ENCODE peak calls at places on chromosomes 3 and 15, in nine cellular contexts. S is iPS DF 6.9, E is psoas muscle, P is BE2C, J is Peyer's patch, D is lower lobe of right lung, X is thoracic aorta, N is left lung, C is right cardiac atrium. A is an unnamed sample.

GRCh38 chr15:40894689-40895308 is 549 bp downstream of the VPS18 start:
- DNase-seq in N (peak; percentile 56), C (peak; percentile 77), J (peak; percentile 53), P (peak; percentile 77), X (no peak), D (peak; percentile 71), S (no peak), E (peak; percentile 69), A (peak; percentile 59)

GRCh38 chr15:92521624-92522008 is 127.9 kb downstream of the ST8SIA2 start:
- DNase-seq in D (peak; percentile 52), J (peak; percentile 30), E (peak; percentile 78), S (peak; percentile 60), X (peak; percentile 50), C (peak; percentile 84), P (peak; percentile 80), N (peak; percentile 60), A (peak; percentile 29)

GRCh38 chr15:100880139-100880896 is 687 bp downstream of the ALDH1A3 start:
- DNase-seq in D (no peak), E (no peak), X (no peak), J (no peak), S (no peak), P (no peak), C (no peak), N (no peak), A (no peak)

GRCh38 chr15:41798607-41799487 is 24.6 kb downstream of the MAPKBP1 start:
- DNase-seq in C (no peak), S (no peak), D (no peak), N (no peak), J (no peak), X (no peak), P (no peak), E (no peak), A (no peak)

GRCh38 chr3:65930650-65931049 is 108.1 kb downstream of the MAGI1 start:
- DNase-seq in P (no peak), D (no peak), N (no peak), S (no peak), E (no peak), J (no peak), C (no peak), X (no peak), A (no peak)

GRCh38 chr15:75842722-75843617 is at the start of gene UBE2Q2:
- DNase-seq in X (no peak), E (peak; percentile 87), P (peak; percentile 84), D (peak; percentile 81), C (peak; percentile 94), N (peak; percentile 77), J (peak; percentile 73), S (no peak), A (peak; percentile 67)

GRCh38 chr3:56879453-56880224 is 77.9 kb upstream of the ARHGEF3 start:
- DNase-seq in C (no peak), N (no peak), J (no peak), E (no peak), D (no peak), X (no peak), S (no peak), P (no peak), A (no peak)

GRCh38 chr3:98954806-98955205 is 53.3 kb upstream of the DCBLD2 start:
- DNase-seq in P (no peak), D (no peak), X (no peak), N (no peak), S (no peak), E (no peak), J (no peak), C (no peak), A (no peak)

GRCh38 chr3:150599611-150600297 is 3.4 kb upstream of the SELENOT start:
- DNase-seq in N (no peak), J (no peak), P (no peak), X (no peak), E (no peak), S (peak; percentile 31), C (no peak), D (no peak), A (no peak)

GRCh38 chr3:177948716-177949422 is 587.4 kb upstream of the KCNMB2 start:
- DNase-seq in D (no peak), J (no peak), E (no peak), P (no peak), X (no peak), C (no peak), N (no peak), S (no peak), A (no peak)

GRCh38 chr15:72136170-72137051 is 18.2 kb downstream of the SENP8 start:
- DNase-seq in E (no peak), N (no peak), S (no peak), P (no peak), C (no peak), J (no peak), D (no peak), X (no peak), A (no peak)

GRCh38 chr3:194301730-194302129 is 49.4 kb downstream of the CPN2 start:
- DNase-seq in E (no peak), S (no peak), C (no peak), N (no peak), D (no peak), J (no peak), P (peak; percentile 62), X (no peak), A (no peak)

GRCh38 chr3:64586977-64587376 is 100.8 kb downstream of the ADAMTS9 start:
- DNase-seq in D (no peak), J (no peak), E (no peak), X (no peak), S (no peak), C (no peak), P (no peak), N (no peak), A (no peak)

GRCh38 chr3:23241256-23241655 is 38.1 kb downstream of the UBE2E2 start:
- DNase-seq in S (no peak), N (no peak), E (no peak), P (no peak), D (no peak), C (no peak), X (no peak), J (no peak), A (no peak)

GRCh38 chr3:49813497-49814174 is at the start of gene UBA7:
- DNase-seq in S (no peak), J (peak; percentile 63), D (peak; percentile 71), N (peak; percentile 72), C (peak; percentile 83), X (no peak), P (no peak), E (peak; percentile 65), A (peak; percentile 38)

GRCh38 chr15:38526158-38526557 is 38.5 kb downstream of the RASGRP1 start:
- DNase-seq in D (no peak), S (no peak), N (no peak), J (no peak), P (no peak), C (no peak), E (no peak), X (no peak), A (no peak)

GRCh38 chr15:75820206-75820605 is 23.0 kb upstream of the UBE2Q2 start:
- DNase-seq in J (no peak), N (no peak), D (no peak), S (no peak), C (no peak), X (no peak), P (no peak), E (no peak), A (no peak)

DNA sequence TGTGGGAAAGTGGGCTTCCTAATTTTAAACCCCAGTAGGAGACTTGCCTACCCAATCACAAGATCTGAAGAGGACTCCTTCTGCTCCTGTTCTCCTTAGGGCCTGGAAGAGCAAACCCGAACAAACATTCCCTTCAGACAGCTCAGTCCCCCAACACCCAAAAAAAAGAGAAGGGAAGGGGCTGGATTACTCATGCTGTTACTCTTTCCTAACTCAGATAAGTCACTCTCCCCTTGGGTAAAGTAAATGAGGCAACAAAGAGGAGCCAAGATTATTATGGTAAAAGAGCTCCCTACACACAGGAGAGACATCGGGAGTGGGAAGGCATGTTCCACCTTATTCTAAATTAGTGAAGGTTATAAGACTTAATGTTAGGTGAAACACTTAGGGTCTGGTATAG is 18.1 kb upstream of the LEKR1 start:
- DNase-seq in C (no peak), S (no peak), N (no peak), X (no peak), E (no peak), P (no peak), J (no peak), D (no peak), A (no peak)
- H3K4me1 ChIP-seq in C (no peaks in the 10 kb centered on the region), S (no peaks in the 10 kb centered on the region), N (no peaks in the 10 kb centered on the region), X (no peaks in the 10 kb centered on the region), E (peaks cover 20% of the 10 kb centered on the region), P (no peaks in the 10 kb centered on the region), J (peaks cover 23% of the 10 kb centered on the region), D (peaks cover 12% of the 10 kb centered on the region), A (no peaks in the 10 kb centered on the region)

DNA sequence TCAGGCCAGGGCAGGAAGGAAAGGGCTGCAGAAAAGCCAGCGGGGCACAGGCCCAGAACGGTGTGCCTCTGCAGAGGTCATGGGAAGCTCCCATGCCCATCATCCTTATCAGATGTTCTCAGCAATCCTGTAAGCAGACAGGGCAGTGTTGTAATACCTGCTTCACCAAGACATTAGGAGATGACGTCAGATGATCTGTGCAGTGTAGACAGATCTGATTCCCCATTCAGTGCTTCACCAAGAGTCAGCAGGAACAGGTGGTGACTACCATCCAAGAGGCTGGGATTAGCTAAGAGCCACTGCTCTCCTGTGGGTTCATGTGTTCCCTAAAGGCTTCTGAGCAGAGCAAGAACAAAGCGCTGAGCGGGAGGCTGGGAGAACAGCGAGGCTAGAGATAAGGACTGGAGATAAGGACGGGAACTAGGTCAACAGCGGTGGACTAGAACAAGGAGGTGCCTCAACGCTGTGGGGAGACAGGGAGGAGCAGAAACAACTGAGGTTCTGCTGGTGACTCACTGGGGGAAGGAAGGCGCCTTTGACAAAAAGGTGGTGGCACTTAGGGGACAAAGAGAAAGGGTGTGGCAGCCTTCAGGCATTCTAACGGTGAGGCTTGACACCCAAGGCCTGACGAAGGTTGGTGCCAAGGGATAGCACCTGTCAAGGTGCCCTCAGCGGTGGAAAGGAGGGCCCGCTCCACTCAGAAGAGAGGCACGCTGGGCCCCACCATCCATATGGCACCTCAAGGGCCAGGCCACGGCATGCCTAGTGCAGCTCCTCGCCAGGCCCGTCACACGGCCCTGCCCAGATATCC is 28.4 kb downstream of the CCDC12 start:
- DNase-seq in S (no peak), J (no peak), P (peak; percentile 17), E (peak; percentile 82), X (no peak), N (peak; percentile 81), C (peak; percentile 76), D (peak; percentile 82), A (peak; percentile 58)
- H3K4me1 ChIP-seq in S (peaks cover 9% of the 10 kb centered on the region), J (peaks cover 90% of the 10 kb centered on the region), P (peaks cover 25% of the 10 kb centered on the region), E (peaks cover 84% of the 10 kb centered on the region), X (peaks cover 44% of the 10 kb centered on the region), N (peaks cover 99% of the 10 kb centered on the region), C (peaks cover 59% of the 10 kb centered on the region), D (peaks cover 98% of the 10 kb centered on the region), A (peaks cover 51% of the 10 kb centered on the region)

GRCh38 chr3:69838217-69838616 is 99.0 kb downstream of the MITF start:
- DNase-seq in S (no peak), J (no peak), D (no peak), N (no peak), P (no peak), X (no peak), C (no peak), E (no peak), A (no peak)
- H3K4me1 ChIP-seq in S (no peaks in the 10 kb centered on the region), J (no peaks in the 10 kb centered on the region), D (peaks cover 21% of the 10 kb centered on the region), N (peaks cover 3% of the 10 kb centered on the region), P (peaks cover 13% of the 10 kb centered on the region), X (peaks cover 21% of the 10 kb centered on the region), C (peaks cover 6% of the 10 kb centered on the region), E (peaks cover 41% of the 10 kb centered on the region), A (no peaks in the 10 kb centered on the region)

DNA sequence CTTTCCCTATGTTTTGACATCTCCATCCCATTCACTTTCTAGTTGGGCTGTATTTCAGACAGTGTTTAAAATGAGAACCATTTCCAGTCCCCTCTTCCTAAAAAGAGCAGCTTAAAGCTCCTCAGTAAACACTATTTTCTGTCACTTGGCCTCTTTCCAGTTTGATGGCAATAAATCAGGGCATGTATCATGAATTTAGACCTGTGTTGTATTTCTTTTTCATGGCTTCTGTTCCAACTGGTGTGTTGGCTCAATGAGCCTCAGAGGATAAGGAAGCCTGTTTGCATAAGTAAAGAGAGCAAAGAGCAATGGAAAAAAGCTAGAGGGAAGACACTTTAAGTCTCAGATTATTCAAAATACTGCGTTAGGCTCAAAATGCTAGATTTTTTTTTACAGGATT is 7.2 kb downstream of the CCDC80 start:
- DNase-seq in J (no peak), N (no peak), P (no peak), X (no peak), E (no peak), C (no peak), D (no peak), S (no peak), A (no peak)
- H3K4me1 ChIP-seq in J (no peaks in the 10 kb centered on the region), N (no peaks in the 10 kb centered on the region), P (peaks cover 31% of the 10 kb centered on the region), X (peaks cover 5% of the 10 kb centered on the region), E (no peaks in the 10 kb centered on the region), C (no peaks in the 10 kb centered on the region), D (no peaks in the 10 kb centered on the region), S (peaks cover 4% of the 10 kb centered on the region), A (no peaks in the 10 kb centered on the region)

A was measured in naive thymus-derived CD4-positive, alpha-beta T cell.